ENCODE peak calls at places on chromosomes 2 and 18, in ten cellular contexts. One of them, this sample, is unnamed.

GRCh38 chr2:502831-503230 is 174.4 kb downstream of the TMEM18 start:
- DNase-seq in HCT116: no peak
- DNase-seq in H1: no peak
- DNase-seq in SK-N-SH: no peak
- DNase-seq in GM12878: no peak
- DNase-seq in WTC11: no peak
- DNase-seq in A549: no peak
- DNase-seq in K562: no peak
- DNase-seq in HepG2: no peak
- DNase-seq in endothelial cell of umbilical vein: no peak
- DNase-seq in this sample: no peak

GRCh38 chr2:234580686-234581085 is 83.8 kb upstream of the ARL4C start:
- DNase-seq in A549: no peak
- DNase-seq in HCT116: no peak
- DNase-seq in H1: no peak
- DNase-seq in SK-N-SH: no peak
- DNase-seq in WTC11: no peak
- DNase-seq in GM12878: no peak
- DNase-seq in HepG2: no peak
- DNase-seq in K562: no peak
- DNase-seq in endothelial cell of umbilical vein: no peak
- DNase-seq in this sample: no peak

GRCh38 chr18:9135912-9136314 is 668 bp upstream of the ANKRD12 start:
- DNase-seq in HepG2: peak
- DNase-seq in HCT116: peak
- DNase-seq in K562: peak
- DNase-seq in GM12878: no peak
- DNase-seq in WTC11: peak
- DNase-seq in H1: peak
- DNase-seq in endothelial cell of umbilical vein: peak
- DNase-seq in A549: peak
- DNase-seq in SK-N-SH: no peak
- DNase-seq in this sample: peak

GRCh38 chr2:72513011-72513410 is 312.8 kb downstream of the EXOC6B start:
- DNase-seq in GM12878: no peak
- DNase-seq in endothelial cell of umbilical vein: no peak
- DNase-seq in HCT116: no peak
- DNase-seq in K562: no peak
- DNase-seq in SK-N-SH: no peak
- DNase-seq in HepG2: no peak
- DNase-seq in H1: no peak
- DNase-seq in A549: no peak
- DNase-seq in WTC11: no peak
- DNase-seq in this sample: no peak

GRCh38 chr2:109720379-109721116 is 73.6 kb upstream of the RGPD5 start:
- DNase-seq in H1: peak
- DNase-seq in HCT116: no peak
- DNase-seq in A549: no peak
- DNase-seq in K562: no peak
- DNase-seq in GM12878: no peak
- DNase-seq in HepG2: no peak
- DNase-seq in SK-N-SH: no peak
- DNase-seq in WTC11: no peak
- DNase-seq in endothelial cell of umbilical vein: no peak
- DNase-seq in this sample: no peak

GRCh38 chr18:58135170-58135569 is 91.1 kb downstream of the NEDD4L start:
- DNase-seq in K562: no peak
- DNase-seq in HCT116: no peak
- DNase-seq in endothelial cell of umbilical vein: no peak
- DNase-seq in SK-N-SH: no peak
- DNase-seq in HepG2: peak
- DNase-seq in WTC11: no peak
- DNase-seq in A549: no peak
- DNase-seq in GM12878: peak
- DNase-seq in H1: no peak
- DNase-seq in this sample: no peak

GRCh38 chr2:216492951-216493685 is 5.5 kb upstream of the RPL37A start:
- DNase-seq in GM12878: no peak
- DNase-seq in HCT116: no peak
- DNase-seq in SK-N-SH: no peak
- DNase-seq in A549: no peak
- DNase-seq in endothelial cell of umbilical vein: peak
- DNase-seq in HepG2: no peak
- DNase-seq in H1: no peak
- DNase-seq in K562: no peak
- DNase-seq in WTC11: no peak
- DNase-seq in this sample: peak

GRCh38 chr2:46979611-46980010 is 64.0 kb upstream of the MCFD2 start:
- DNase-seq in endothelial cell of umbilical vein: no peak
- DNase-seq in K562: no peak
- DNase-seq in WTC11: no peak
- DNase-seq in SK-N-SH: no peak
- DNase-seq in H1: no peak
- DNase-seq in GM12878: no peak
- DNase-seq in A549: no peak
- DNase-seq in HepG2: no peak
- DNase-seq in HCT116: no peak
- DNase-seq in this sample: peak

GRCh38 chr18:55018602-55019001 is 59.3 kb upstream of the CCDC68 start:
- DNase-seq in endothelial cell of umbilical vein: peak
- DNase-seq in A549: no peak
- DNase-seq in K562: no peak
- DNase-seq in H1: no peak
- DNase-seq in HCT116: no peak
- DNase-seq in GM12878: no peak
- DNase-seq in SK-N-SH: no peak
- DNase-seq in WTC11: no peak
- DNase-seq in HepG2: no peak
- DNase-seq in this sample: no peak

GRCh38 chr2:238285653-238286082 is 2.7 kb downstream of the PER2 start:
- DNase-seq in HepG2: peak
- DNase-seq in GM12878: no peak
- DNase-seq in endothelial cell of umbilical vein: no peak
- DNase-seq in A549: peak
- DNase-seq in HCT116: no peak
- DNase-seq in WTC11: no peak
- DNase-seq in K562: no peak
- DNase-seq in SK-N-SH: no peak
- DNase-seq in H1: no peak
- DNase-seq in this sample: no peak

GRCh38 chr2:206084870-206085741 is 868 bp downstream of the INO80D start:
- DNase-seq in WTC11: peak
- DNase-seq in HepG2: no peak
- DNase-seq in endothelial cell of umbilical vein: peak
- DNase-seq in HCT116: no peak
- DNase-seq in H1: peak
- DNase-seq in A549: peak
- DNase-seq in SK-N-SH: peak
- DNase-seq in GM12878: no peak
- DNase-seq in K562: peak
- DNase-seq in this sample: peak

GRCh38 chr2:99862566-99862965 is 279.8 kb downstream of the AFF3 start:
- DNase-seq in WTC11: no peak
- DNase-seq in A549: no peak
- DNase-seq in HCT116: no peak
- DNase-seq in H1: no peak
- DNase-seq in endothelial cell of umbilical vein: no peak
- DNase-seq in HepG2: no peak
- DNase-seq in GM12878: no peak
- DNase-seq in K562: no peak
- DNase-seq in SK-N-SH: no peak
- DNase-seq in this sample: peak

DNA sequence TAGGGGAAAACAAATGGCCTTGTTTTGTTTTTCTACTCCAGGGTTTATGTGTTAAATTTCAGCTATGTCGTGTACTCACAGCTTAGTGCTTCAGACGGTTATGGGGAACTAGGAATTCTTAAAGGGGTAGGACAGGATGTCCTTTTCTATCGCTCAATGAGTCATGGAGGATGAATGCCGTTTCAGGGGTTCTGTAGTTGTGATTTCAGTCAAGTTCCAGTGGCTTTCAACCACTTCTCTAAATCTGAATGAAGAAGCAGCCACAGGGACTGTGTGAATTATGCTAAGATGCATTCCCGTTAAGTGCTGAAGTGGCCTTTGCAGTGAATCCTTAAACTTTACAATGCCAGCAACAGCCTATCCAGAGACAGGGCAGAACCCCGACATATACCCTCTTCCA is 1231.7 kb upstream of the ZEB2 start:
- DNase-seq in K562: peak
- DNase-seq in WTC11: no peak
- DNase-seq in SK-N-SH: no peak
- DNase-seq in A549: no peak
- DNase-seq in HCT116: no peak
- DNase-seq in H1: no peak
- DNase-seq in HepG2: no peak
- DNase-seq in GM12878: peak
- DNase-seq in endothelial cell of umbilical vein: peak
- DNase-seq in this sample: peak
- TF ChIP-seq MAX in K562: no peak
- TF ChIP-seq MAX in WTC11: no peak
- TF ChIP-seq MAX in SK-N-SH: no peak
- TF ChIP-seq MAX in A549: no peak
- TF ChIP-seq MAX in HCT116: no peak
- TF ChIP-seq MAX in H1: no peak
- TF ChIP-seq MAX in HepG2: no peak
- TF ChIP-seq MAX in GM12878: no peak
- TF ChIP-seq MAX in endothelial cell of umbilical vein: no peak
- TF ChIP-seq MAX in this sample: peak

DNA sequence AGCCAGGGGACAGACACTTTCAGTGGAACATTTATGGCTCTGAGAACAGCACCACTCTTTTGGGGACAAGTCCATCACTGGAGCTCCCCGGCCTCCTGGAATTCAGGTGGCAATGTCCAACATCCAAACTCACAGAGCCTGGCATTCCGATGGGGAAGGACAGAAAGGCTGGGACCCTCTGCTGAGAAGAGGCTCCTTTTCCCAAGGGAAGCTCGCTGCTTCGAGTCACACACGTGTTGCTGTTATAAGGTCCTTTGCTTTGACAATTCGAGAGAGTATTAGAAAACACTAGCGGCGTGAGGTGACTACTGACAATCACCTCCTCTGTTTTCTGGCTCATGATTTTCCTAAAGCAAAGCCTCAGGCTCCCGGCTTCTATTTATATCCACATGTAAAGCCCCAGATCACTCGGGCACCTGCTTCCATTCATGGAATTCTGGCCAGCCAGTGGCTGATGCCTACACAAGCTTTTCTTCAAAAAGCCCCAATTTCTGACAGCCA is 67.4 kb downstream of the NDUFA10 start:
- DNase-seq in HCT116: no peak
- DNase-seq in H1: no peak
- DNase-seq in WTC11: no peak
- DNase-seq in A549: no peak
- DNase-seq in SK-N-SH: no peak
- DNase-seq in K562: no peak
- DNase-seq in GM12878: no peak
- DNase-seq in HepG2: no peak
- DNase-seq in endothelial cell of umbilical vein: no peak
- DNase-seq in this sample: no peak
- TF ChIP-seq MAX in HCT116: no peak
- TF ChIP-seq MAX in H1: no peak
- TF ChIP-seq MAX in WTC11: no peak
- TF ChIP-seq MAX in A549: no peak
- TF ChIP-seq MAX in SK-N-SH: no peak
- TF ChIP-seq MAX in K562: no peak
- TF ChIP-seq MAX in GM12878: no peak
- TF ChIP-seq MAX in HepG2: no peak
- TF ChIP-seq MAX in endothelial cell of umbilical vein: no peak
- TF ChIP-seq MAX in this sample: no peak

DNA sequence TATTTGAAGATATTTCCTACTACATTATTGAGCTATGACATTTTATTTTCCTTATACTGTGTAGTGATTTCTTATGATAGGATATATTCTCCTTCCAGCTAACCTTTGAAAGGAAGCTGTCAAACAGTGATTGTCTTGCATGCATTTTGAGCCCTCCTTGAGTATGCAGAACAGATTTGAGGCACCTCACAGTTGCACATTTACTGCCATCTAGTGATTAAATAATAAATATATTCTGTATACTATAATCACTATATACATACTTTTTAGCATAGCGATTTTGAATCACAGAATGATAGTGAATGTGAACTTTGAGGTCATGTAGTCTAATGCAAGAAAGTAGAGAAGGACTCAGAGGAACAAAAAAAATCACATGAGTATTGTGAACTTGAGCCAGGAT is 268.4 kb upstream of the CDH19 start:
- DNase-seq in K562: no peak
- DNase-seq in endothelial cell of umbilical vein: peak
- DNase-seq in GM12878: no peak
- DNase-seq in HepG2: no peak
- DNase-seq in WTC11: no peak
- DNase-seq in SK-N-SH: peak
- DNase-seq in H1: no peak
- DNase-seq in A549: peak
- DNase-seq in HCT116: no peak
- DNase-seq in this sample: peak
- TF ChIP-seq MAX in K562: no peak
- TF ChIP-seq MAX in endothelial cell of umbilical vein: no peak
- TF ChIP-seq MAX in GM12878: no peak
- TF ChIP-seq MAX in HepG2: no peak
- TF ChIP-seq MAX in WTC11: no peak
- TF ChIP-seq MAX in SK-N-SH: no peak
- TF ChIP-seq MAX in H1: no peak
- TF ChIP-seq MAX in A549: no peak
- TF ChIP-seq MAX in HCT116: no peak
- TF ChIP-seq MAX in this sample: no peak

GRCh38 chr2:69768789-69769188 is 26.9 kb downstream of the ANXA4 start:
- DNase-seq in HCT116: no peak
- DNase-seq in SK-N-SH: no peak
- DNase-seq in HepG2: no peak
- DNase-seq in K562: no peak
- DNase-seq in H1: no peak
- DNase-seq in GM12878: no peak
- DNase-seq in A549: no peak
- DNase-seq in endothelial cell of umbilical vein: no peak
- DNase-seq in WTC11: no peak
- DNase-seq in this sample: no peak

GRCh38 chr2:69771461-69771860 is 29.5 kb downstream of the ANXA4 start:
- DNase-seq in K562: no peak
- DNase-seq in WTC11: no peak
- DNase-seq in H1: no peak
- DNase-seq in A549: no peak
- DNase-seq in HepG2: no peak
- DNase-seq in GM12878: no peak
- DNase-seq in HCT116: no peak
- DNase-seq in SK-N-SH: no peak
- DNase-seq in endothelial cell of umbilical vein: no peak
- DNase-seq in this sample: no peak

GRCh38 chr2:69770747-69771146 is 28.8 kb downstream of the ANXA4 start:
- DNase-seq in GM12878: no peak
- DNase-seq in HCT116: no peak
- DNase-seq in SK-N-SH: no peak
- DNase-seq in HepG2: no peak
- DNase-seq in WTC11: no peak
- DNase-seq in A549: no peak
- DNase-seq in H1: no peak
- DNase-seq in K562: no peak
- DNase-seq in endothelial cell of umbilical vein: no peak
- DNase-seq in this sample: no peak

GRCh38 chr2:69768217-69768616 is 26.3 kb downstream of the ANXA4 start:
- DNase-seq in H1: no peak
- DNase-seq in WTC11: no peak
- DNase-seq in K562: no peak
- DNase-seq in SK-N-SH: no peak
- DNase-seq in GM12878: no peak
- DNase-seq in endothelial cell of umbilical vein: no peak
- DNase-seq in A549: no peak
- DNase-seq in HepG2: no peak
- DNase-seq in HCT116: no peak
- DNase-seq in this sample: peak

GRCh38 chr2:69770193-69770702 is 28.3 kb downstream of the ANXA4 start:
- DNase-seq in HepG2: peak
- DNase-seq in A549: peak
- DNase-seq in SK-N-SH: no peak
- DNase-seq in HCT116: peak
- DNase-seq in WTC11: no peak
- DNase-seq in GM12878: no peak
- DNase-seq in K562: peak
- DNase-seq in H1: no peak
- DNase-seq in endothelial cell of umbilical vein: peak
- DNase-seq in this sample: peak
- TF ChIP-seq MAX in HepG2: no peak
- TF ChIP-seq MAX in A549: peak
- TF ChIP-seq MAX in SK-N-SH: peak
- TF ChIP-seq MAX in HCT116: peak
- TF ChIP-seq MAX in WTC11: no peak
- TF ChIP-seq MAX in GM12878: no peak
- TF ChIP-seq MAX in K562: no peak
- TF ChIP-seq MAX in H1: no peak
- TF ChIP-seq MAX in endothelial cell of umbilical vein: no peak
- TF ChIP-seq MAX in this sample: peak